ENCODE peak calls at places on chromosomes 16 and 17, in ten cellular contexts. Z is endothelial cell of umbilical vein, B is GM12892, N is stomach, T is HL-60, K is Panc1, S is esophagus muscularis mucosa, G is transverse colon, I is SK-N-SH, P is HCT116. O is an unnamed sample.

GRCh38 chr17:57553991-57554825 is 190.9 kb downstream of the CCDC182 start:
- DNase-seq in B (no peak), T (no peak), P (no peak), N (no peak), Z (no peak), I (peak; percentile 36), S (no peak), G (peak; percentile 20), K (no peak), O (no peak)

GRCh38 chr17:34840758-34841157 is 120.5 kb downstream of the CCT6B start:
- DNase-seq in N (no peak), I (no peak), T (no peak), Z (no peak), K (no peak), P (no peak), G (no peak), S (no peak), B (no peak), O (no peak)

GRCh38 chr17:17029938-17030337 is 12.3 kb upstream of the MPRIP start:
- DNase-seq in K (no peak), B (no peak), Z (no peak), S (no peak), P (no peak), N (no peak), G (no peak), T (no peak), I (peak; percentile 40), O (no peak)

GRCh38 chr16:66590322-66590721 is 11.1 kb downstream of the CMTM2 start:
- DNase-seq in S (no peak), T (no peak), N (no peak), P (no peak), K (no peak), Z (no peak), B (no peak), I (no peak), G (no peak), O (no peak)

GRCh38 chr16:67395458-67396158 is 2.3 kb upstream of the TPPP3 start:
- DNase-seq in G (no peak), B (no peak), Z (no peak), P (no peak), N (no peak), T (no peak), I (no peak), K (no peak), S (no peak), O (no peak)

GRCh38 chr17:70022175-70022574 is 52.9 kb upstream of the KCNJ16 start:
- DNase-seq in B (no peak), N (no peak), S (no peak), T (no peak), Z (peak; percentile 51), G (no peak), P (no peak), I (no peak), K (no peak), O (no peak)

GRCh38 chr17:58936295-58936694 is 170.4 kb downstream of the TRIM37 start:
- DNase-seq in Z (no peak), N (no peak), P (no peak), B (no peak), G (no peak), S (no peak), T (no peak), I (no peak), K (no peak), O (no peak)

GRCh38 chr16:740764-741505 is at the start of gene CIAO3:
- DNase-seq in S (peak; percentile 94), I (peak; percentile 99), G (peak; percentile 91), P (peak; percentile 76), K (no peak), N (peak; percentile 91), T (peak; percentile 89), B (peak; percentile 98), Z (peak; percentile 86), O (peak; percentile 78)

GRCh38 chr16:61233718-61234117 is 802.5 kb downstream of the CDH8 start:
- DNase-seq in S (no peak), K (no peak), B (no peak), I (no peak), Z (no peak), P (no peak), G (no peak), N (no peak), T (no peak), O (no peak)

GRCh38 chr17:70169707-70170597 is 620 bp downstream of the KCNJ2 start:
- DNase-seq in I (no peak), N (no peak), T (peak; percentile 33), B (no peak), Z (peak; percentile 64), G (no peak), S (no peak), K (no peak), P (no peak), O (no peak)

GRCh38 chr16:30005341-30006094 is 5.3 kb downstream of the DOC2A start:
- DNase-seq in P (no peak), Z (peak; percentile 11), B (peak; percentile 81), S (no peak), N (peak; percentile 32), T (no peak), G (peak; percentile 37), I (peak; percentile 91), K (no peak), O (no peak)

GRCh38 chr17:16328997-16329396 is 24.3 kb downstream of the CENPV start:
- DNase-seq in N (no peak), G (no peak), Z (peak; percentile 6), P (no peak), T (no peak), S (no peak), B (no peak), K (no peak), I (no peak), O (no peak)

GRCh38 chr17:63658366-63658765 is 36.1 kb downstream of the MAP3K3 start:
- DNase-seq in Z (no peak), N (no peak), I (no peak), P (no peak), B (no peak), S (no peak), G (no peak), K (no peak), T (no peak), O (no peak)

DNA sequence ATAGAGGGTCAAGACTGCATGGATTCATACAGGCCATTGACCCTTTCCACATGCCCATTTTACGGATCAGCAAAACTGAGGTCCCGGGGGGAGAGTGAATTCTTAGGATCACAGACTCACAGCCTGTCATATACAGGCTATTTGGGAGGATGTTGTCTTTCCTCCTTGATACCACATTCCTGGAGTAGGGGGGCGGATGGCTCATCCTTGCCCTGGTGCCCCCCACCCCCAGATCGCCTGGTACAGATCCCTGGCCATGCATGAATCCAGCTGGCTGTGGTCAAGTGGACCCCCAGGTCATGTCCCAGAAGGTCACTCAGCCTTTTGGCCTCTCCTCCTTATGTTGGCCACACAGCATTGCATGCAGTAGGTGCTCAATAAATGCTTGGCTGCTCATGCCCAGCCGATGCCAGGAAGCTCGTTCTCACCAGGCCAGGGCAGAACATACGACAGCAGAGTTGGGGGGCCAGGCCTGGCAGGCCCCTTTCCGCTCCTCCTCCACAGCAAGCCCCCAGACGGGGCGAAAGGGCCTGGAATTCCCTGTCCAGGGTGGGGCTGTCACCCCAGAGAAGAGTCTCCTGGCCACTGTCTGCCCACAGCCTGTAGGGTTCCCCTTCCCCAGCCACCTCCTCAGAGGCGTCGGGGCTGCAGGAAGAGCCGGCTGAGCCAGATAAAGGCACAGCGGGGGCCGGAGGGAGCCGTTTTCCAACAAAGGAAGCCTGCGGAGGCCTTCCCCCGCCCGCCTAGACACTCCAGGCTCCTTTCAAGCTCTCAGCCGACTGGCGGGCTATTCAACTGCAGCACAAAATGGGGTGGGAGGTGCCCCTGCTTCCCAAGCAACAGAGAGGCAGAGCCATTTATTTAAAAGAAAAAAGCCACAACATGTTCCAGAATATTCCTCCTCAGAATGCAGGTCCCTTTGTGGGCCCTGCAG is 215.7 kb upstream of the CIBAR2 start:
- DNase-seq in P (peak; percentile 39), N (no peak), Z (peak; percentile 74), S (no peak), B (no peak), T (no peak), K (no peak), G (no peak), I (no peak), O (no peak)
- TF ChIP-seq POLR2AphosphoS5 in P (no peak), N (no peak), Z (no peak), S (no peak), B (no peak), T (no peak), K (no peak), G (no peak), I (no peak), O (no peak)

GRCh38 chr17:45307290-45308015 is 9.4 kb downstream of the MAP3K14 start:
- DNase-seq in I (no peak), S (no peak), T (peak; percentile 30), G (no peak), Z (peak; percentile 88), B (no peak), K (no peak), P (no peak), N (no peak), O (peak; percentile 37)
- TF ChIP-seq POLR2AphosphoS5 in I (peak; percentile 76), S (peak; percentile 29), T (no peak), G (no peak), Z (no peak), B (no peak), K (no peak), P (no peak), N (peak; percentile 18), O (peak; percentile 76)

GRCh38 chr17:31487063-31487647 is 95.7 kb downstream of the RAB11FIP4 start:
- DNase-seq in S (no peak), I (no peak), B (no peak), P (no peak), T (no peak), K (no peak), Z (no peak), N (no peak), G (no peak), O (no peak)

GRCh38 chr17:31488982-31489294 is 97.5 kb downstream of the RAB11FIP4 start:
- DNase-seq in S (no peak), K (no peak), Z (no peak), I (no peak), T (no peak), G (no peak), P (no peak), N (peak; percentile 43), B (no peak), O (no peak)

GRCh38 chr17:31488264-31488981 is 96.9 kb downstream of the RAB11FIP4 start:
- DNase-seq in N (peak; percentile 61), P (no peak), T (no peak), G (peak; percentile 50), I (peak; percentile 68), B (no peak), K (no peak), Z (no peak), S (no peak), O (no peak)

GRCh38 chr17:31486351-31487062 is 95.0 kb downstream of the RAB11FIP4 start:
- DNase-seq in Z (no peak), P (no peak), K (no peak), T (no peak), S (no peak), N (peak; percentile 75), G (peak; percentile 44), I (no peak), B (no peak), O (no peak)

GRCh38 chr17:31487648-31488263 is 96.3 kb downstream of the RAB11FIP4 start:
- DNase-seq in N (peak; percentile 97), S (peak; percentile 92), B (peak; percentile 98), G (peak; percentile 96), P (peak; percentile 87), T (peak; percentile 78), Z (no peak), K (no peak), I (peak; percentile 97), O (peak; percentile 95)
- TF ChIP-seq POLR2AphosphoS5 in N (peak; percentile 92), S (no peak), B (no peak), G (peak; percentile 72), P (peak; percentile 94), T (no peak), Z (no peak), K (no peak), I (no peak), O (peak; percentile 77)

GRCh38 chr17:50931003-50931878 is 65.1 kb upstream of the TOB1 start:
- DNase-seq in I (peak; percentile 95), T (peak; percentile 70), B (peak; percentile 63), G (peak; percentile 80), P (no peak), Z (peak; percentile 82), S (no peak), N (peak; percentile 92), K (no peak), O (peak; percentile 61)
- TF ChIP-seq POLR2AphosphoS5 in I (peak; percentile 70), T (peak; percentile 75), B (no peak), G (no peak), P (peak; percentile 14), Z (no peak), S (peak; percentile 76), N (peak; percentile 72), K (no peak), O (peak; percentile 42)